ENCODE peak calls at places on chromosomes 4 and X, in six cellular contexts. One of them, this sample, is unnamed.

GRCh38 chr4:77599378-77599777 is 6.2 kb upstream of the CXCL13 start:
- DNase-seq in neuronal stem cell: no peak
- DNase-seq in IMR-90: peak
- DNase-seq in mesenchymal stem cell: peak
- DNase-seq in H1: no peak
- DNase-seq in mesendoderm: peak
- DNase-seq in this sample: peak

GRCh38 chr4:4386296-4386735 is 586 bp upstream of the NSG1 start:
- DNase-seq in H1: peak
- DNase-seq in neuronal stem cell: no peak
- DNase-seq in mesendoderm: no peak
- DNase-seq in mesenchymal stem cell: peak
- DNase-seq in IMR-90: no peak
- DNase-seq in this sample: peak

GRCh38 chrX:698246-698645 is 67.7 kb downstream of the SHOX start:
- DNase-seq in mesenchymal stem cell: no peak
- DNase-seq in mesendoderm: no peak
- DNase-seq in IMR-90: no peak
- DNase-seq in neuronal stem cell: no peak
- DNase-seq in H1: no peak
- DNase-seq in this sample: no peak

GRCh38 chr4:150136481-150136880 is 58.2 kb downstream of the DCLK2 start:
- DNase-seq in IMR-90: peak
- DNase-seq in neuronal stem cell: no peak
- DNase-seq in mesenchymal stem cell: peak
- DNase-seq in mesendoderm: no peak
- DNase-seq in H1: no peak
- DNase-seq in this sample: no peak

GRCh38 chr4:52910115-52910514 is 48.0 kb downstream of the RASL11B start:
- DNase-seq in IMR-90: no peak
- DNase-seq in H1: no peak
- DNase-seq in neuronal stem cell: no peak
- DNase-seq in mesenchymal stem cell: no peak
- DNase-seq in mesendoderm: peak
- DNase-seq in this sample: no peak

GRCh38 chrX:135893294-135893817 is at the start of the genes CT45A10 and SAGE1:
- DNase-seq in neuronal stem cell: no peak
- DNase-seq in H1: no peak
- DNase-seq in mesendoderm: no peak
- DNase-seq in IMR-90: no peak
- DNase-seq in mesenchymal stem cell: no peak
- DNase-seq in this sample: peak

GRCh38 chr4:128346054-128346716 is 58.6 kb upstream of the PGRMC2 start:
- DNase-seq in H1: no peak
- DNase-seq in IMR-90: no peak
- DNase-seq in mesendoderm: no peak
- DNase-seq in mesenchymal stem cell: no peak
- DNase-seq in neuronal stem cell: no peak
- DNase-seq in this sample: no peak

GRCh38 chr4:173009129-173009823 is 159.3 kb upstream of the GALNT7 start:
- DNase-seq in H1: no peak
- DNase-seq in mesendoderm: no peak
- DNase-seq in IMR-90: peak
- DNase-seq in mesenchymal stem cell: peak
- DNase-seq in neuronal stem cell: no peak
- DNase-seq in this sample: no peak

GRCh38 chr4:616911-617643 is 8.3 kb upstream of the PDE6B start:
- DNase-seq in IMR-90: no peak
- DNase-seq in H1: no peak
- DNase-seq in mesendoderm: no peak
- DNase-seq in neuronal stem cell: no peak
- DNase-seq in mesenchymal stem cell: no peak
- DNase-seq in this sample: no peak

GRCh38 chr4:112910109-112910736 is 139.2 kb upstream of the ANK2 start:
- DNase-seq in mesendoderm: no peak
- DNase-seq in H1: no peak
- DNase-seq in neuronal stem cell: no peak
- DNase-seq in mesenchymal stem cell: peak
- DNase-seq in IMR-90: peak
- DNase-seq in this sample: no peak

GRCh38 chr4:47251363-47252135 is 212.0 kb downstream of the COMMD8 start:
- DNase-seq in neuronal stem cell: no peak
- DNase-seq in H1: no peak
- DNase-seq in mesendoderm: peak
- DNase-seq in IMR-90: no peak
- DNase-seq in mesenchymal stem cell: no peak
- DNase-seq in this sample: peak

GRCh38 chrX:53126377-53126776 is 32.4 kb downstream of the KANTR start:
- DNase-seq in mesendoderm: no peak
- DNase-seq in H1: no peak
- DNase-seq in IMR-90: no peak
- DNase-seq in neuronal stem cell: no peak
- DNase-seq in mesenchymal stem cell: no peak
- DNase-seq in this sample: no peak

GRCh38 chrX:46777971-46778810 is 19.3 kb upstream of the SLC9A7 start:
- DNase-seq in mesendoderm: peak
- DNase-seq in IMR-90: peak
- DNase-seq in neuronal stem cell: no peak
- DNase-seq in mesenchymal stem cell: peak
- DNase-seq in H1: no peak
- DNase-seq in this sample: no peak

GRCh38 chr4:8205749-8206611 is 6.9 kb downstream of the SH3TC1 start:
- DNase-seq in H1: no peak
- DNase-seq in mesenchymal stem cell: no peak
- DNase-seq in mesendoderm: no peak
- DNase-seq in neuronal stem cell: no peak
- DNase-seq in IMR-90: no peak
- DNase-seq in this sample: no peak

GRCh38 chr4:8314691-8315255 is 45.2 kb downstream of the HTRA3 start:
- DNase-seq in mesendoderm: no peak
- DNase-seq in neuronal stem cell: no peak
- DNase-seq in mesenchymal stem cell: no peak
- DNase-seq in IMR-90: no peak
- DNase-seq in H1: peak
- DNase-seq in this sample: peak

GRCh38 chrX:71489540-71489939 is 43.4 kb upstream of the OGT start:
- DNase-seq in mesenchymal stem cell: no peak
- DNase-seq in H1: no peak
- DNase-seq in mesendoderm: no peak
- DNase-seq in neuronal stem cell: no peak
- DNase-seq in IMR-90: no peak
- DNase-seq in this sample: no peak

GRCh38 chr4:78612398-78613005 is 60.9 kb downstream of the ANXA3 start:
- DNase-seq in IMR-90: peak
- DNase-seq in mesenchymal stem cell: peak
- DNase-seq in mesendoderm: peak
- DNase-seq in H1: no peak
- DNase-seq in neuronal stem cell: no peak
- DNase-seq in this sample: no peak

GRCh38 chr4:155888171-155888570 is 15.3 kb upstream of the TDO2 start:
- DNase-seq in H1: no peak
- DNase-seq in IMR-90: peak
- DNase-seq in mesenchymal stem cell: no peak
- DNase-seq in neuronal stem cell: no peak
- DNase-seq in mesendoderm: no peak
- DNase-seq in this sample: no peak
- H2BK120ac ChIP-seq in H1: no peak
- H2BK120ac ChIP-seq in IMR-90: no peak
- H2BK120ac ChIP-seq in mesenchymal stem cell: no peak
- H2BK120ac ChIP-seq in neuronal stem cell: no peak
- H2BK120ac ChIP-seq in mesendoderm: no peak
- H2BK120ac ChIP-seq in this sample: no peak

DNA sequence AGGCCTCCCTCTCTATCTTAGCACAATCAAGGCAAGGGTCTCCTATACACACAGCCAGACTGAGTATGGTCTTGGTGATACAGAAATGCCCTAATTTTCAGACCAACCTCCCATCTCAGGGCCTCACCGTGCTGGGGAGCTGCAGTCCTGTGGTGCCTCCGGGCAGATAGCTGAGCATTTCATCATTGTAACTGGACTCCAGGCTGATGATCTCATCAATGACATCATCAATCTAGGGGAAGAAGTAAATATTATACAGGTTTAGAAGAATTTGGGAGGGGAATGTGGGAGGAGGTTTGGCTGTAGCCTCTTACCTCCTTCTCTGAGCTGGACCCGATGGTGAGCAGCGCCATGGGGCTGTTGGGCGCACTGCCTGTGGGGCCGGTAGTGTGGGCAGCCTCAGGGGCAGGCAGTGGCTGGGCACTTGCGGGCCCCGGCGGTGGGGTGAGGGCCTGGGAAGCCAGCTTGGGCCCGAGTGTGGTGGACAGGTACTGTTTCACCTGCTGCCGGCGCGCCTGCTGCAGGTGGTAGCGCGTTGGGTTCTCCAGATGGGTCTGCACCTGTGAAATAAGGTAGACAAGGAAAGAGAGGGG is 5.2 kb downstream of the TFE3 start:
- DNase-seq in IMR-90: peak
- DNase-seq in H1: no peak
- DNase-seq in mesendoderm: no peak
- DNase-seq in neuronal stem cell: no peak
- DNase-seq in mesenchymal stem cell: peak
- DNase-seq in this sample: no peak
- H2BK15ac ChIP-seq in IMR-90: no peak
- H2BK15ac ChIP-seq in H1: no peak
- H2BK15ac ChIP-seq in mesendoderm: no peak
- H2BK15ac ChIP-seq in neuronal stem cell: no peak
- H2BK15ac ChIP-seq in mesenchymal stem cell: no peak
- H2BK15ac ChIP-seq in this sample: peak

DNA sequence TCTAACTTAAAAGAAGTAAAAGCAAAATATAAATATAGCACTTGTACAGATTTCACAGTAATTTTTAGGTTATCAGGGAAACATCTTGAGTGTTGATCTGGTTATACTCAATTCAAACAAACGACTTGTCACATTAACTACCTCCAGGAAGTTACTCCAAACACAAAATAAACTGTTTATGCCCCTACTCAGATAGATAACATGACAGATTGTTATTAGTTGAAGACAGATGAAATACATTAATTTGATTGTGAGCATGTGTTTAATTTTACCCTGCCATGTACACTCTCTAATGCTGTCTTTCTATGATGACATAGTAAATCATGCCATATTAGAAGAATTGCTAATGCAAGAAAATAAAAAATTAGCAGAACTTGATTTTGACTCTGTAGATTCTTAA is 88.0 kb downstream of the RAB28 start:
- DNase-seq in mesenchymal stem cell: peak
- DNase-seq in IMR-90: no peak
- DNase-seq in neuronal stem cell: no peak
- DNase-seq in H1: no peak
- DNase-seq in mesendoderm: no peak
- DNase-seq in this sample: no peak
- H2AK5ac ChIP-seq in mesenchymal stem cell: no peak
- H2AK5ac ChIP-seq in IMR-90: no peak
- H2AK5ac ChIP-seq in neuronal stem cell: no peak
- H2AK5ac ChIP-seq in H1: no peak
- H2AK5ac ChIP-seq in mesendoderm: no peak
- H2AK5ac ChIP-seq in this sample: no peak

DNA sequence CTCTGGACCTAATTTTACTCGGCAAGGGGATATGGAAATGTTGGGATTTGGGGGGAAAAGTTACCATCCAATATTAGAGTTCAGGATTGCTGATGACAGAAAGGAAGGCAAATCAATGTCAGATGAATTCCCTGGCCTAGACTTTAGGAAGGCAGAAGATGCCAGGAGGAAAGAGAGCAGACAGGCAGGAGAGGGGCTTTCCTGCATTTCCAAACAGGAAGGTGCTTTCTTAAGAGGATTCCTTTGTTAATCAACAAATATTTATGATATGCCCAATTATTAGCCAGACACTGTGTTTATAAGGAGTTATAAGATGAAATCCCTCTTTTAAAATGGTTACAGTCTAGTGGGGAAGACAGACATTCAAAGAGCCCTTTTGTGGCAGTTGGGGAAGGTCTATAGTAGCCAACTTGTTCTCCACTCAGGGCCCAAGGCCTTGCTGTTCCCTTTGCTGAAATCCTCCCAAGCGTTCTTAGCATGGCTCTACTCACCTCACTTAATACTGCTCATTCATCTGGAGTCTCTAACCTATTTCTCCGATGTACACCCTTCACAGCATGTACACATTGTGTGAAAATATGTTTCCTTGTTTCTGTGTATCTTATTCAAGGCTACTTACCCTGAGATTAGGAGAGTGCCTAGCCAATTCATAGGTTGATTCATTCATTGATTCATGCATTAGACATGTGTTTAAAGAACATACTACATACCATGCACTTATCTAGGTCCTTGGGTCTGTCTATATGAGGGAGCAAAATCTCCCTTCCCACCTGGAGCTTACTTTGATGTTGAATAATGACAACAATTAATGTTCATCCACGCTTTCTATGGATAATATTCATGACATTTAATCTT is 5.3 kb downstream of the IGFBP7 start:
- DNase-seq in neuronal stem cell: no peak
- DNase-seq in IMR-90: peak
- DNase-seq in mesenchymal stem cell: peak
- DNase-seq in mesendoderm: no peak
- DNase-seq in H1: no peak
- DNase-seq in this sample: no peak
- H2BK120ac ChIP-seq in neuronal stem cell: no peak
- H2BK120ac ChIP-seq in IMR-90: peak
- H2BK120ac ChIP-seq in mesenchymal stem cell: no peak
- H2BK120ac ChIP-seq in mesendoderm: no peak
- H2BK120ac ChIP-seq in H1: no peak
- H2BK120ac ChIP-seq in this sample: no peak

This sample was measured in H9.